ENCODE peak calls at places on chromosome 17, in eight cellular contexts. X is transverse colon; Q is upper lobe of right lung; G is tibial artery; T is lower lobe of right lung; M is mammary epithelial cell; E is uterus; S is effector memory CD4-positive, alpha-beta T cell. J is an unnamed sample. For H3K36me3 and H3K4me1, the result is how much of the 10 kb centered on the place peaks cover.

GRCh38 chr17:50200447-50201225 is 795 bp downstream of the COL1A1 start:
- DNase-seq in G (peak), T (peak), Q (peak), E (peak), M (peak), S (peak), X (peak), J (peak)

GRCh38 chr17:47733414-47734288 is 615 bp downstream of the TBX21 start:
- DNase-seq in X (no peak), T (no peak), M (no peak), G (peak), E (no peak), S (no peak), Q (peak), J (no peak)

GRCh38 chr17:77153487-77153886 is 12.7 kb downstream of the SEC14L1 start:
- DNase-seq in Q (no peak), M (no peak), T (no peak), X (no peak), E (no peak), G (no peak), S (no peak), J (no peak)

GRCh38 chr17:36849871-36850348 is 87.4 kb upstream of the LHX1 start:
- DNase-seq in G (no peak), X (no peak), M (peak), S (no peak), E (no peak), Q (no peak), T (no peak), J (no peak)

GRCh38 chr17:81635973-81636504 is 873 bp downstream of the NPLOC4 start:
- DNase-seq in Q (no peak), X (no peak), E (no peak), M (no peak), S (no peak), G (no peak), T (no peak), J (no peak)

GRCh38 chr17:74922172-74922571 is 883 bp downstream of the USH1G start:
- DNase-seq in X (no peak), Q (no peak), T (no peak), E (no peak), G (no peak), S (no peak), M (no peak), J (no peak)

GRCh38 chr17:73414171-73414955 is 102.6 kb upstream of the CDC42EP4 start:
- DNase-seq in Q (no peak), X (no peak), E (no peak), T (peak), S (no peak), M (no peak), G (no peak), J (no peak)

GRCh38 chr17:58348038-58348437 is 4.0 kb downstream of the SUPT4H1 start:
- DNase-seq in S (no peak), T (no peak), Q (no peak), X (no peak), E (no peak), G (no peak), M (no peak), J (no peak)

GRCh38 chr17:58316260-58316960 is 12.2 kb downstream of the TSPOAP1 start:
- DNase-seq in X (no peak), S (no peak), M (no peak), Q (peak), T (no peak), E (no peak), G (peak), J (no peak)

GRCh38 chr17:44348234-44348987 is 3.3 kb downstream of the GRN start:
- DNase-seq in T (peak), M (peak), E (no peak), Q (peak), G (peak), X (peak), S (no peak), J (no peak)

GRCh38 chr17:38379448-38379847 is 27.8 kb downstream of the SOCS7 start:
- DNase-seq in S (no peak), G (no peak), M (no peak), Q (no peak), E (no peak), T (no peak), X (no peak), J (no peak)
- H3K36me3 ChIP-seq in S (under half), G (under half), M (under half), Q (under half), E (under half), T (under half), X (under half), J (under half)

GRCh38 chr17:29643817-29644160 is 21.1 kb upstream of the CORO6 start:
- DNase-seq in G (no peak), Q (no peak), S (no peak), M (no peak), T (no peak), E (no peak), X (no peak), J (no peak)

GRCh38 chr17:29640981-29641642 is 18.4 kb upstream of the CORO6 start:
- DNase-seq in G (no peak), T (no peak), E (no peak), X (no peak), S (no peak), M (no peak), Q (no peak), J (no peak)

GRCh38 chr17:29640413-29640812 is 17.7 kb upstream of the CORO6 start:
- DNase-seq in X (no peak), G (no peak), T (no peak), M (no peak), E (no peak), Q (no peak), S (no peak), J (no peak)

GRCh38 chr17:29645516-29646051 is 22.9 kb upstream of the CORO6 start:
- DNase-seq in T (peak), M (peak), E (peak), S (no peak), X (peak), Q (peak), G (peak), J (no peak)

DNA sequence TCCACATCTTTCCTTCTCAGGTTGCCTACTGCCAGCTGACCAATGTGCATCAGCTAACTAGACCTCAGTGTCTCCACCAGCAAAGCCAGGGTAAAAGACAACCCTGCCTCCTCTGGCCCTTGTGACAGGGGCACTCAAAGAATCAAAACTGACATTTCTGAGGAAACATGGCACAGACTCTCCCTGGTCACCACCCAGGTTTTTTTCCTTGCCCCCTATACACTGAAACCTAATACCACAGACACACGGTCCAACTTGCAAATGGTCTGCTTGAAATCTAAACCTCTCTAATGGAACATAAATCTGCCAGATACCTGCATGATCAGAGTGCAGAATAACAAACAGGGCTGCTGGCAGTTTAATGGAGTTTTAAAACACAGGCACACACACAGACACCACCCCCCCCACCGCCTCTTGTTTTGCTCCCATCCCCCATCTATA is 19.5 kb upstream of the CORO6 start:
- DNase-seq in T (no peak), Q (no peak), S (no peak), G (no peak), E (no peak), M (no peak), X (no peak), J (no peak)
- H3K4me1 ChIP-seq in T (half or more), Q (half or more), S (under half), G (under half), E (under half), M (under half), X (under half), J (under half)

GRCh38 chr17:32479074-32479617 is 7.6 kb upstream of the CDK5R1 start:
- DNase-seq in M (no peak), E (no peak), T (no peak), X (no peak), Q (no peak), G (no peak), S (no peak), J (no peak)

GRCh38 chr17:32471652-32472051 is 15.1 kb upstream of the CDK5R1 start:
- DNase-seq in S (no peak), Q (no peak), T (no peak), E (no peak), M (no peak), X (no peak), G (no peak), J (no peak)

GRCh38 chr17:32477220-32477619 is 9.6 kb upstream of the CDK5R1 start:
- DNase-seq in E (no peak), G (no peak), Q (no peak), M (no peak), X (no peak), T (no peak), S (no peak), J (no peak)

GRCh38 chr17:32481193-32481592 is 5.6 kb upstream of the CDK5R1 start:
- DNase-seq in T (no peak), G (no peak), M (no peak), E (no peak), X (no peak), Q (peak), S (no peak), J (no peak)

DNA sequence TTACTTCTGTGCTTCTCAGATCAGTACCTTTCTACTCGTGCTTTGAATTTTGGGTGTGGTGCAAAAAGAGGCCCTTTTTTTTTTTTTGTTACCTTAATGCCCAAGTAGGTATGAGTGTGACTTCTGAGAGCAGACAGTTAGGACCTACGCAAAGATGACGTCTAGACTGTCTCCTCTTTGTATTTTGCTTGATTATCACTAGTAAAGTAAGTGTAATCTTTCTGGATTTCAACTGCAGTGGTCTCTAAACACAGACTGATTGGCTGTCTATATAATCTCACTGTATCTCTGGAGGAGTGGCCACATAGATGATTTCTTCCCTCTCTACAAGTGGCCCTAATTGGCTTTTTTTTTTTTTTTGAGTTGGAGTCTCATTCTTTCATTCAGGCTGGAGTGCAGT is 11.5 kb upstream of the CDK5R1 start:
- DNase-seq in Q (no peak), X (no peak), G (no peak), E (no peak), T (no peak), S (no peak), M (no peak), J (no peak)
- H3K36me3 ChIP-seq in Q (half or more), X (under half), G (half or more), E (under half), T (half or more), S (half or more), M (half or more), J (half or more)

GRCh38 chr17:80262775-80263244 is 2.2 kb downstream of the RNF213 start:
- DNase-seq in Q (peak), X (no peak), G (no peak), S (no peak), M (no peak), E (no peak), T (no peak), J (no peak)
- H3K4me1 ChIP-seq in Q (under half), X (under half), G (under half), S (under half), M (under half), E (under half), T (half or more), J (half or more)

GRCh38 chr17:28917029-28917428 is 14.2 kb upstream of the DHRS13 start:
- DNase-seq in Q (no peak), G (no peak), T (no peak), S (no peak), M (no peak), X (no peak), E (no peak), J (no peak)
- H3K36me3 ChIP-seq in Q (half or more), G (half or more), T (half or more), S (half or more), M (half or more), X (under half), E (under half), J (half or more)